ENCODE peak calls at places on chromosomes 12 and 14, in ten cellular contexts. One of them, this sample, is unnamed. For H3K36me3, the result is how much of the 10 kb centered on the place peaks cover.

GRCh38 chr12:51000245-51000644 is 25.9 kb downstream of the SLC11A2 start:
- DNase-seq in brain microvascular endothelial cell: peak
- DNase-seq in testis: no peak
- DNase-seq in CD8-positive, alpha-beta memory T cell: no peak
- DNase-seq in left lung: no peak
- DNase-seq in GM23338: no peak
- DNase-seq in SK-N-SH: no peak
- DNase-seq in heart left ventricle: no peak
- DNase-seq in astrocyte: peak
- DNase-seq in MM.1S: no peak
- DNase-seq in this sample: peak

GRCh38 chr12:115932073-115932472 is 345.4 kb downstream of the MED13L start:
- DNase-seq in brain microvascular endothelial cell: no peak
- DNase-seq in testis: no peak
- DNase-seq in CD8-positive, alpha-beta memory T cell: no peak
- DNase-seq in left lung: no peak
- DNase-seq in GM23338: no peak
- DNase-seq in SK-N-SH: no peak
- DNase-seq in heart left ventricle: no peak
- DNase-seq in astrocyte: no peak
- DNase-seq in MM.1S: no peak
- DNase-seq in this sample: no peak

GRCh38 chr12:54162741-54163140 is 26.0 kb downstream of the SMUG1 start:
- DNase-seq in brain microvascular endothelial cell: no peak
- DNase-seq in testis: no peak
- DNase-seq in CD8-positive, alpha-beta memory T cell: no peak
- DNase-seq in left lung: no peak
- DNase-seq in GM23338: no peak
- DNase-seq in SK-N-SH: no peak
- DNase-seq in heart left ventricle: no peak
- DNase-seq in astrocyte: no peak
- DNase-seq in MM.1S: no peak
- DNase-seq in this sample: no peak

GRCh38 chr12:66036317-66036716 is 94.2 kb downstream of the LLPH start:
- DNase-seq in brain microvascular endothelial cell: peak
- DNase-seq in testis: no peak
- DNase-seq in CD8-positive, alpha-beta memory T cell: no peak
- DNase-seq in left lung: no peak
- DNase-seq in GM23338: no peak
- DNase-seq in SK-N-SH: no peak
- DNase-seq in heart left ventricle: peak
- DNase-seq in astrocyte: peak
- DNase-seq in MM.1S: no peak
- DNase-seq in this sample: peak

GRCh38 chr14:56199095-56199975 is 81.1 kb downstream of the PELI2 start:
- DNase-seq in brain microvascular endothelial cell: peak
- DNase-seq in testis: peak
- DNase-seq in CD8-positive, alpha-beta memory T cell: no peak
- DNase-seq in left lung: no peak
- DNase-seq in GM23338: no peak
- DNase-seq in SK-N-SH: no peak
- DNase-seq in heart left ventricle: peak
- DNase-seq in astrocyte: peak
- DNase-seq in MM.1S: no peak
- DNase-seq in this sample: peak

GRCh38 chr12:115325858-115326257 is 641.9 kb upstream of the TBX3 start:
- DNase-seq in brain microvascular endothelial cell: no peak
- DNase-seq in testis: no peak
- DNase-seq in CD8-positive, alpha-beta memory T cell: no peak
- DNase-seq in left lung: no peak
- DNase-seq in GM23338: no peak
- DNase-seq in SK-N-SH: no peak
- DNase-seq in heart left ventricle: no peak
- DNase-seq in astrocyte: no peak
- DNase-seq in MM.1S: no peak
- DNase-seq in this sample: no peak

GRCh38 chr14:79910086-79910485 is 301.2 kb downstream of the DIO2 start:
- DNase-seq in brain microvascular endothelial cell: no peak
- DNase-seq in testis: no peak
- DNase-seq in CD8-positive, alpha-beta memory T cell: no peak
- DNase-seq in left lung: no peak
- DNase-seq in GM23338: no peak
- DNase-seq in SK-N-SH: no peak
- DNase-seq in heart left ventricle: no peak
- DNase-seq in astrocyte: no peak
- DNase-seq in MM.1S: no peak
- DNase-seq in this sample: no peak

GRCh38 chr12:6363330-6364036 is 11.9 kb downstream of the SCNN1A start:
- DNase-seq in brain microvascular endothelial cell: no peak
- DNase-seq in testis: peak
- DNase-seq in CD8-positive, alpha-beta memory T cell: peak
- DNase-seq in left lung: peak
- DNase-seq in GM23338: peak
- DNase-seq in SK-N-SH: peak
- DNase-seq in heart left ventricle: peak
- DNase-seq in astrocyte: no peak
- DNase-seq in MM.1S: peak
- DNase-seq in this sample: peak

GRCh38 chr12:85872497-85873091 is 1.5 kb upstream of the NTS start:
- DNase-seq in brain microvascular endothelial cell: peak
- DNase-seq in testis: no peak
- DNase-seq in CD8-positive, alpha-beta memory T cell: no peak
- DNase-seq in left lung: no peak
- DNase-seq in GM23338: peak
- DNase-seq in SK-N-SH: peak
- DNase-seq in heart left ventricle: no peak
- DNase-seq in astrocyte: peak
- DNase-seq in MM.1S: peak
- DNase-seq in this sample: no peak

GRCh38 chr14:52551696-52552062 is 626 bp downstream of the TXNDC16 start:
- DNase-seq in brain microvascular endothelial cell: peak
- DNase-seq in testis: peak
- DNase-seq in CD8-positive, alpha-beta memory T cell: no peak
- DNase-seq in left lung: no peak
- DNase-seq in GM23338: no peak
- DNase-seq in SK-N-SH: peak
- DNase-seq in heart left ventricle: no peak
- DNase-seq in astrocyte: peak
- DNase-seq in MM.1S: no peak
- DNase-seq in this sample: no peak

GRCh38 chr12:66668311-66668710 is 10.6 kb downstream of the GRIP1 start:
- DNase-seq in brain microvascular endothelial cell: no peak
- DNase-seq in testis: peak
- DNase-seq in CD8-positive, alpha-beta memory T cell: no peak
- DNase-seq in left lung: no peak
- DNase-seq in GM23338: no peak
- DNase-seq in SK-N-SH: no peak
- DNase-seq in heart left ventricle: no peak
- DNase-seq in astrocyte: no peak
- DNase-seq in MM.1S: no peak
- DNase-seq in this sample: peak

GRCh38 chr12:108764540-108765288 is 33.4 kb upstream of the CORO1C start:
- DNase-seq in brain microvascular endothelial cell: no peak
- DNase-seq in testis: no peak
- DNase-seq in CD8-positive, alpha-beta memory T cell: no peak
- DNase-seq in left lung: no peak
- DNase-seq in GM23338: no peak
- DNase-seq in SK-N-SH: no peak
- DNase-seq in heart left ventricle: no peak
- DNase-seq in astrocyte: no peak
- DNase-seq in MM.1S: no peak
- DNase-seq in this sample: no peak

GRCh38 chr12:6277982-6278438 is 32.5 kb upstream of the PLEKHG6 start:
- DNase-seq in brain microvascular endothelial cell: no peak
- DNase-seq in testis: peak
- DNase-seq in CD8-positive, alpha-beta memory T cell: no peak
- DNase-seq in left lung: peak
- DNase-seq in GM23338: peak
- DNase-seq in SK-N-SH: no peak
- DNase-seq in heart left ventricle: no peak
- DNase-seq in astrocyte: no peak
- DNase-seq in MM.1S: peak
- DNase-seq in this sample: no peak

GRCh38 chr12:115956674-115957073 is 320.8 kb downstream of the MED13L start:
- DNase-seq in brain microvascular endothelial cell: no peak
- DNase-seq in testis: no peak
- DNase-seq in CD8-positive, alpha-beta memory T cell: no peak
- DNase-seq in left lung: no peak
- DNase-seq in GM23338: no peak
- DNase-seq in SK-N-SH: no peak
- DNase-seq in heart left ventricle: no peak
- DNase-seq in astrocyte: no peak
- DNase-seq in MM.1S: no peak
- DNase-seq in this sample: no peak

GRCh38 chr12:19957578-19957977 is 410.8 kb upstream of the PDE3A start:
- DNase-seq in brain microvascular endothelial cell: no peak
- DNase-seq in testis: no peak
- DNase-seq in CD8-positive, alpha-beta memory T cell: no peak
- DNase-seq in left lung: no peak
- DNase-seq in GM23338: no peak
- DNase-seq in SK-N-SH: no peak
- DNase-seq in heart left ventricle: no peak
- DNase-seq in astrocyte: no peak
- DNase-seq in MM.1S: no peak
- DNase-seq in this sample: no peak

DNA sequence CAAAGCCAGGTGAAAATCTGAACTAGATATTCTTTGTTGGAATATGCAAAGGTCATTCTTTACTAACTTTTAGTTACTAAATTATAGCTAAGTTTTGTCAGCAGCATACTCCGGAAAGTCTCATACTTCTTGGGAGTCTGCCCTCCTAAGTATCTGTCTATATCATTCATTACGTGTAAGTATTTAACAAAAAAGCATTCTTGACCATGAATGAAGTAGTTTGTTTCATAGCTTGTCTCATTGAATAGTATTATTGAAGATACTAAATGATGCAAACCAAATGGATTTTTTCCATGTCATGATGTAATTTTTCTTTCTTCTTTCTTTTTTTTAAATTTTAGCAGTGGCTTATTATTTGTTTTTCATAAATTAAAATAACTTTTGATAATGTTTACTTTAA is 9.8 kb upstream of the SPX start:
- DNase-seq in brain microvascular endothelial cell: no peak
- DNase-seq in testis: no peak
- DNase-seq in CD8-positive, alpha-beta memory T cell: no peak
- DNase-seq in left lung: no peak
- DNase-seq in GM23338: no peak
- DNase-seq in SK-N-SH: no peak
- DNase-seq in heart left ventricle: no peak
- DNase-seq in astrocyte: no peak
- DNase-seq in MM.1S: no peak
- DNase-seq in this sample: no peak
- H3K36me3 ChIP-seq in brain microvascular endothelial cell: under half
- H3K36me3 ChIP-seq in testis: under half
- H3K36me3 ChIP-seq in CD8-positive, alpha-beta memory T cell: under half
- H3K36me3 ChIP-seq in left lung: under half
- H3K36me3 ChIP-seq in GM23338: under half
- H3K36me3 ChIP-seq in SK-N-SH: half or more
- H3K36me3 ChIP-seq in heart left ventricle: half or more
- H3K36me3 ChIP-seq in astrocyte: under half
- H3K36me3 ChIP-seq in MM.1S: under half
- H3K36me3 ChIP-seq in this sample: half or more

GRCh38 chr12:11166300-11166699 is 4.7 kb upstream of the SMIM10L1 start:
- DNase-seq in brain microvascular endothelial cell: no peak
- DNase-seq in testis: no peak
- DNase-seq in CD8-positive, alpha-beta memory T cell: no peak
- DNase-seq in left lung: no peak
- DNase-seq in GM23338: no peak
- DNase-seq in SK-N-SH: no peak
- DNase-seq in heart left ventricle: no peak
- DNase-seq in astrocyte: no peak
- DNase-seq in MM.1S: no peak
- DNase-seq in this sample: no peak
- H3K36me3 ChIP-seq in brain microvascular endothelial cell: under half
- H3K36me3 ChIP-seq in testis: under half
- H3K36me3 ChIP-seq in CD8-positive, alpha-beta memory T cell: under half
- H3K36me3 ChIP-seq in left lung: under half
- H3K36me3 ChIP-seq in GM23338: under half
- H3K36me3 ChIP-seq in SK-N-SH: under half
- H3K36me3 ChIP-seq in heart left ventricle: under half
- H3K36me3 ChIP-seq in astrocyte: under half
- H3K36me3 ChIP-seq in MM.1S: under half
- H3K36me3 ChIP-seq in this sample: under half

GRCh38 chr12:123655420-123655819 is 15.5 kb upstream of the TCTN2 start:
- DNase-seq in brain microvascular endothelial cell: no peak
- DNase-seq in testis: no peak
- DNase-seq in CD8-positive, alpha-beta memory T cell: no peak
- DNase-seq in left lung: no peak
- DNase-seq in GM23338: no peak
- DNase-seq in SK-N-SH: no peak
- DNase-seq in heart left ventricle: peak
- DNase-seq in astrocyte: no peak
- DNase-seq in MM.1S: no peak
- DNase-seq in this sample: no peak

GRCh38 chr12:123657211-123657610 is 13.7 kb upstream of the TCTN2 start:
- DNase-seq in brain microvascular endothelial cell: no peak
- DNase-seq in testis: no peak
- DNase-seq in CD8-positive, alpha-beta memory T cell: no peak
- DNase-seq in left lung: no peak
- DNase-seq in GM23338: peak
- DNase-seq in SK-N-SH: no peak
- DNase-seq in heart left ventricle: no peak
- DNase-seq in astrocyte: no peak
- DNase-seq in MM.1S: no peak
- DNase-seq in this sample: no peak

DNA sequence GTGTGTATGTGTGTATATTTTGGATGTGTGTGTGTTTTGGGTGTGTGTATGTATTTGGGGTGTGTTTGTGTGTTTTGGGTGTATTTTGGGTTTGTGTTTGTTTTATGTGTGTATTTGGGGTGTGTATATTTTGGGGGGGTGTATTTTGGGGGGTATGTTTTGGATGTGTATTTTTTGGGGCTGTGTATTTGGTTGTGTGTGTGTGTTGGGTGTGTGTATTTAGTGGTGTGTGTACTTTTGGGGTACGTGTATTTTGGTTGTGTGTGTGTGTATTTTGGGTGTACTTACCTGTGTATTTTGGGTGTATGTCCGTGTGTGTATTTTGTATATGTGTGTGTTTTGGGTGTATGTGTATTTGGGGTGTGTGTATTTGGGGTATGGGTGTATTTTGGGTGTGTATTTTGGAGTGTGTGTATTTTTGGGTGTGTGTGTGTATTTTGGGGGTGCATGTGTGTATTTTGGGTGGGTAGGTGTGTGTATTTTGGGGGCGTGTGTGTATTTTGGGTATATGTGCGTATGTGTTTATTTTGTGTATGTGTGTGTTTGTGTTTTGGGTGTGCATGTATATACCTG is 16.7 kb upstream of the TCTN2 start:
- DNase-seq in brain microvascular endothelial cell: no peak
- DNase-seq in testis: no peak
- DNase-seq in CD8-positive, alpha-beta memory T cell: no peak
- DNase-seq in left lung: no peak
- DNase-seq in GM23338: no peak
- DNase-seq in SK-N-SH: no peak
- DNase-seq in heart left ventricle: no peak
- DNase-seq in astrocyte: no peak
- DNase-seq in MM.1S: no peak
- DNase-seq in this sample: no peak
- H3K36me3 ChIP-seq in brain microvascular endothelial cell: under half
- H3K36me3 ChIP-seq in testis: under half
- H3K36me3 ChIP-seq in CD8-positive, alpha-beta memory T cell: under half
- H3K36me3 ChIP-seq in left lung: under half
- H3K36me3 ChIP-seq in GM23338: under half
- H3K36me3 ChIP-seq in SK-N-SH: half or more
- H3K36me3 ChIP-seq in heart left ventricle: half or more
- H3K36me3 ChIP-seq in astrocyte: under half
- H3K36me3 ChIP-seq in MM.1S: under half
- H3K36me3 ChIP-seq in this sample: half or more

GRCh38 chr12:110289021-110289710 is 8.1 kb downstream of the ATP2A2 start:
- DNase-seq in brain microvascular endothelial cell: no peak
- DNase-seq in testis: no peak
- DNase-seq in CD8-positive, alpha-beta memory T cell: no peak
- DNase-seq in left lung: no peak
- DNase-seq in GM23338: no peak
- DNase-seq in SK-N-SH: no peak
- DNase-seq in heart left ventricle: no peak
- DNase-seq in astrocyte: no peak
- DNase-seq in MM.1S: no peak
- DNase-seq in this sample: no peak
- H3K36me3 ChIP-seq in brain microvascular endothelial cell: half or more
- H3K36me3 ChIP-seq in testis: under half
- H3K36me3 ChIP-seq in CD8-positive, alpha-beta memory T cell: under half
- H3K36me3 ChIP-seq in left lung: under half
- H3K36me3 ChIP-seq in GM23338: under half
- H3K36me3 ChIP-seq in SK-N-SH: half or more
- H3K36me3 ChIP-seq in heart left ventricle: half or more
- H3K36me3 ChIP-seq in astrocyte: under half
- H3K36me3 ChIP-seq in MM.1S: under half
- H3K36me3 ChIP-seq in this sample: half or more

This sample was measured in MG63.